ENCODE peak calls at places on chromosomes 13 and 19, in ten cellular contexts. D, S, O, K, Y, L, J, W, T and Z are unnamed samples.

GRCh38 chr19:48000846-48001245 is 6.4 kb downstream of the ELSPBP1 start:
- DNase-seq in Y (no peak), W (no peak), D (no peak), K (no peak), L (no peak), S (no peak), O (no peak), T (no peak), J (no peak), Z (no peak)

GRCh38 chr13:74067818-74068217 is 66.4 kb downstream of the KLF12 start:
- DNase-seq in J (no peak), O (no peak), S (no peak), K (no peak), D (no peak), W (no peak), L (no peak), T (no peak), Y (no peak), Z (no peak)

GRCh38 chr13:31755803-31756212 is 16.5 kb downstream of the RXFP2 start:
- DNase-seq in Y (no peak), L (peak; percentile 35), S (no peak), W (peak; percentile 97), D (no peak), J (no peak), O (no peak), K (no peak), T (no peak), Z (no peak)

GRCh38 chr19:8486661-8487136 is 15.7 kb downstream of the PRAM1 start:
- DNase-seq in W (no peak), O (no peak), T (no peak), Y (no peak), D (no peak), J (no peak), S (no peak), L (no peak), K (no peak), Z (no peak)

GRCh38 chr19:42250666-42251531 is 4.0 kb downstream of the ERF start:
- DNase-seq in Y (peak; percentile 64), S (peak; percentile 4), T (no peak), W (no peak), L (peak; percentile 70), K (peak; percentile 45), D (no peak), J (no peak), O (no peak), Z (no peak)

GRCh38 chr13:65966991-65967451 is 1263.1 kb downstream of the PCDH9 start:
- DNase-seq in S (no peak), K (no peak), W (no peak), Y (no peak), D (no peak), O (no peak), J (no peak), T (no peak), L (peak; percentile 20), Z (no peak)

GRCh38 chr13:35906636-35907035 is 224.5 kb downstream of the DCLK1 start:
- DNase-seq in L (no peak), S (peak; percentile 48), K (no peak), O (no peak), D (no peak), Y (no peak), W (no peak), T (no peak), J (no peak), Z (no peak)

GRCh38 chr19:5303208-5303607 is 37.4 kb downstream of the PTPRS start:
- DNase-seq in T (no peak), K (no peak), O (no peak), L (no peak), D (no peak), J (no peak), S (no peak), Y (no peak), W (no peak), Z (no peak)

GRCh38 chr13:49669735-49670309 is 21.5 kb downstream of the EBPL start:
- DNase-seq in L (peak; percentile 83), Y (peak; percentile 50), D (peak; percentile 16), K (peak; percentile 14), S (peak; percentile 23), J (peak; percentile 68), W (peak; percentile 63), O (no peak), T (no peak), Z (peak; percentile 52)

GRCh38 chr19:33366127-33366526 is 7.4 kb upstream of the CEBPG start:
- DNase-seq in K (no peak), L (no peak), D (no peak), S (no peak), T (no peak), J (no peak), Y (no peak), W (no peak), O (no peak), Z (no peak)

GRCh38 chr19:10717356-10718204 is at the start of gene DNM2:
- DNase-seq in S (peak; percentile 100), J (peak; percentile 97), O (peak; percentile 100), W (peak; percentile 100), T (peak; percentile 100), D (peak; percentile 98), L (peak; percentile 99), Y (peak; percentile 100), K (peak; percentile 98), Z (peak; percentile 97)

GRCh38 chr19:5403968-5404640 is 51.1 kb upstream of the ZNRF4 start:
- DNase-seq in J (no peak), D (peak; percentile 75), S (peak; percentile 74), K (peak; percentile 76), W (peak; percentile 74), O (no peak), T (no peak), L (peak; percentile 89), Y (peak; percentile 7), Z (no peak)

GRCh38 chr13:112901951-112902651 is 66.9 kb upstream of the MCF2L start:
- DNase-seq in W (no peak), J (no peak), L (no peak), S (no peak), D (no peak), Y (no peak), O (no peak), K (no peak), T (no peak), Z (no peak)

GRCh38 chr19:49128545-49129237 is 9.3 kb downstream of the PPFIA3 start:
- DNase-seq in K (no peak), W (no peak), T (peak; percentile 32), D (no peak), J (no peak), S (no peak), O (no peak), Y (no peak), L (no peak), Z (no peak)

GRCh38 chr19:21109116-21109515 is 27.1 kb downstream of the ZNF714 start:
- DNase-seq in O (no peak), T (no peak), J (no peak), Y (no peak), D (no peak), W (peak; percentile 5), K (no peak), S (no peak), L (no peak), Z (no peak)

GRCh38 chr13:29081036-29081435 is 260.9 kb downstream of the MTUS2 start:
- DNase-seq in K (no peak), O (no peak), J (no peak), W (no peak), L (no peak), D (no peak), T (no peak), Y (no peak), S (peak; percentile 30), Z (no peak)

GRCh38 chr19:30444253-30444671 is 72.1 kb downstream of the ZNF536 start:
- DNase-seq in J (no peak), D (no peak), Y (no peak), O (no peak), T (no peak), W (no peak), S (no peak), L (no peak), K (no peak), Z (no peak)

GRCh38 chr19:8515317-8515716 is 1.4 kb upstream of the ZNF414 start:
- DNase-seq in K (peak; percentile 58), Y (no peak), J (no peak), O (no peak), S (no peak), L (no peak), W (no peak), D (peak; percentile 57), T (no peak), Z (no peak)

GRCh38 chr19:15252398-15253018 is 20.3 kb upstream of the EPHX3 start:
- DNase-seq in S (no peak), W (peak; percentile 51), O (no peak), T (no peak), Y (peak; percentile 59), L (peak; percentile 65), K (no peak), J (no peak), D (no peak), Z (no peak)

GRCh38 chr19:3520166-3521103 is 14.3 kb downstream of the FZR1 start:
- DNase-seq in W (no peak), O (no peak), D (no peak), Y (no peak), T (peak; percentile 53), J (peak; percentile 14), L (no peak), K (no peak), S (no peak), Z (no peak)

GRCh38 chr19:14441041-14441938 is 8.2 kb downstream of the PKN1 start:
- DNase-seq in L (no peak), K (no peak), D (no peak), W (no peak), Y (no peak), J (peak; percentile 65), S (no peak), T (no peak), O (no peak), Z (no peak)

GRCh38 chr19:58492265-58492664 is 16.1 kb downstream of the ZNF446 start:
- DNase-seq in O (no peak), D (no peak), W (no peak), S (peak; percentile 3), K (no peak), T (no peak), Y (no peak), J (no peak), L (no peak), Z (no peak)

GRCh38 chr19:48296963-48297734 is 27.3 kb downstream of the ZNF114 start:
- DNase-seq in T (no peak), D (no peak), Y (no peak), K (no peak), O (no peak), S (no peak), L (no peak), W (no peak), J (no peak), Z (no peak)

GRCh38 chr13:57557979-57558529 is 73.5 kb upstream of the PCDH17 start:
- DNase-seq in D (no peak), J (no peak), W (no peak), L (no peak), K (no peak), T (no peak), O (no peak), S (peak; percentile 43), Y (no peak), Z (peak; percentile 72)

GRCh38 chr19:33859016-33859415 is 62.3 kb downstream of the KCTD15 start:
- DNase-seq in S (no peak), D (no peak), K (no peak), W (no peak), L (no peak), O (no peak), T (no peak), Y (no peak), J (no peak), Z (no peak)

GRCh38 chr19:18097993-18098890 is 664 bp downstream of the MAST3 start:
- DNase-seq in J (no peak), L (peak; percentile 13), D (no peak), S (no peak), K (no peak), T (no peak), Y (no peak), W (no peak), O (no peak), Z (no peak)

GRCh38 chr19:19040417-19040816 is 7.0 kb downstream of the ARMC6 start:
- DNase-seq in Y (no peak), T (no peak), D (no peak), L (peak; percentile 63), O (no peak), J (no peak), K (no peak), S (no peak), W (peak; percentile 81), Z (no peak)

GRCh38 chr19:15419413-15420025 is 731 bp upstream of the AKAP8L start:
- DNase-seq in Y (no peak), T (no peak), K (no peak), W (peak; percentile 56), D (no peak), L (peak; percentile 54), O (no peak), J (no peak), S (no peak), Z (no peak)